ENCODE peak calls at places on chromosomes 6 and 20, in five cellular contexts. One of them, this sample, is unnamed. For H3K27me3, the result is how much of the 10 kb centered on the place peaks cover.

GRCh38 chr20:35298264-35298663 is 6.0 kb upstream of the FAM83C start:
- DNase-seq in uterus: no peak
- DNase-seq in AG04450: no peak
- DNase-seq in SJSA1: no peak
- DNase-seq in right lobe of liver: no peak
- DNase-seq in this sample: no peak

GRCh38 chr20:50709574-50709973 is 18.2 kb upstream of the RIPOR3 start:
- DNase-seq in uterus: no peak
- DNase-seq in AG04450: no peak
- DNase-seq in SJSA1: no peak
- DNase-seq in right lobe of liver: no peak
- DNase-seq in this sample: no peak

GRCh38 chr20:39632176-39632575 is 670.0 kb downstream of the DHX35 start:
- DNase-seq in uterus: no peak
- DNase-seq in AG04450: no peak
- DNase-seq in SJSA1: no peak
- DNase-seq in right lobe of liver: no peak
- DNase-seq in this sample: no peak

GRCh38 chr6:105981002-105981887 is 104.9 kb upstream of the PRDM1 start:
- DNase-seq in AG04450: no peak
- DNase-seq in uterus: no peak
- DNase-seq in right lobe of liver: no peak
- DNase-seq in SJSA1: no peak
- DNase-seq in this sample: no peak

GRCh38 chr6:125821825-125822281 is 31.1 kb downstream of the NCOA7 start:
- DNase-seq in SJSA1: no peak
- DNase-seq in uterus: peak
- DNase-seq in AG04450: no peak
- DNase-seq in right lobe of liver: peak
- DNase-seq in this sample: no peak

GRCh38 chr6:133964052-133964451 is 11.0 kb downstream of the TBPL1 start:
- DNase-seq in SJSA1: no peak
- DNase-seq in AG04450: peak
- DNase-seq in uterus: no peak
- DNase-seq in right lobe of liver: no peak
- DNase-seq in this sample: no peak

GRCh38 chr6:112321882-112322508 is 25.1 kb upstream of the RFPL4B start:
- DNase-seq in uterus: no peak
- DNase-seq in right lobe of liver: no peak
- DNase-seq in AG04450: no peak
- DNase-seq in SJSA1: no peak
- DNase-seq in this sample: no peak

GRCh38 chr20:4006640-4007039 is 8.7 kb downstream of the RNF24 start:
- DNase-seq in uterus: no peak
- DNase-seq in right lobe of liver: peak
- DNase-seq in AG04450: no peak
- DNase-seq in SJSA1: no peak
- DNase-seq in this sample: peak

GRCh38 chr20:17809714-17810631 is 110.2 kb downstream of the BANF2 start:
- DNase-seq in right lobe of liver: peak
- DNase-seq in SJSA1: no peak
- DNase-seq in AG04450: peak
- DNase-seq in uterus: no peak
- DNase-seq in this sample: no peak

GRCh38 chr6:164098857-164099534 is 684.5 kb downstream of the QKI start:
- DNase-seq in right lobe of liver: no peak
- DNase-seq in uterus: no peak
- DNase-seq in SJSA1: no peak
- DNase-seq in AG04450: no peak
- DNase-seq in this sample: no peak

GRCh38 chr6:69705954-69706353 is 90.9 kb downstream of the LMBRD1 start:
- DNase-seq in right lobe of liver: no peak
- DNase-seq in uterus: no peak
- DNase-seq in SJSA1: no peak
- DNase-seq in AG04450: no peak
- DNase-seq in this sample: no peak

GRCh38 chr6:112899541-112899940 is 552.4 kb downstream of the RFPL4B start:
- DNase-seq in uterus: no peak
- DNase-seq in AG04450: no peak
- DNase-seq in SJSA1: no peak
- DNase-seq in right lobe of liver: no peak
- DNase-seq in this sample: no peak

GRCh38 chr20:14495066-14495465 is 157.7 kb upstream of the FLRT3 start:
- DNase-seq in right lobe of liver: no peak
- DNase-seq in AG04450: no peak
- DNase-seq in uterus: no peak
- DNase-seq in SJSA1: no peak
- DNase-seq in this sample: no peak

GRCh38 chr6:111846511-111847409 is 26.5 kb downstream of the FYN start:
- DNase-seq in SJSA1: no peak
- DNase-seq in AG04450: no peak
- DNase-seq in right lobe of liver: no peak
- DNase-seq in uterus: no peak
- DNase-seq in this sample: no peak

GRCh38 chr6:121236984-121237383 is 97.3 kb downstream of the TBC1D32 start:
- DNase-seq in AG04450: no peak
- DNase-seq in uterus: no peak
- DNase-seq in SJSA1: no peak
- DNase-seq in right lobe of liver: no peak
- DNase-seq in this sample: no peak

GRCh38 chr6:38974389-38975133 is 74.0 kb upstream of the GLP1R start:
- DNase-seq in AG04450: no peak
- DNase-seq in right lobe of liver: no peak
- DNase-seq in uterus: no peak
- DNase-seq in SJSA1: no peak
- DNase-seq in this sample: no peak
- H3K27me3 ChIP-seq in AG04450: under half
- H3K27me3 ChIP-seq in right lobe of liver: under half
- H3K27me3 ChIP-seq in uterus: under half
- H3K27me3 ChIP-seq in SJSA1: under half
- H3K27me3 ChIP-seq in this sample: under half

GRCh38 chr20:36865076-36865860 is 10.7 kb upstream of the TLDC2 start:
- DNase-seq in uterus: no peak
- DNase-seq in right lobe of liver: no peak
- DNase-seq in AG04450: no peak
- DNase-seq in SJSA1: no peak
- DNase-seq in this sample: no peak
- H3K27me3 ChIP-seq in uterus: under half
- H3K27me3 ChIP-seq in right lobe of liver: under half
- H3K27me3 ChIP-seq in AG04450: under half
- H3K27me3 ChIP-seq in SJSA1: under half
- H3K27me3 ChIP-seq in this sample: under half

GRCh38 chr6:27668442-27669275 is 195.8 kb upstream of the ZNF184 start:
- DNase-seq in AG04450: no peak
- DNase-seq in uterus: peak
- DNase-seq in SJSA1: no peak
- DNase-seq in right lobe of liver: no peak
- DNase-seq in this sample: no peak

GRCh38 chr6:27669278-27669797 is 196.4 kb upstream of the ZNF184 start:
- DNase-seq in SJSA1: no peak
- DNase-seq in right lobe of liver: no peak
- DNase-seq in AG04450: no peak
- DNase-seq in uterus: no peak
- DNase-seq in this sample: no peak

GRCh38 chr6:27669798-27670301 is 196.9 kb upstream of the ZNF184 start:
- DNase-seq in uterus: no peak
- DNase-seq in AG04450: no peak
- DNase-seq in SJSA1: no peak
- DNase-seq in right lobe of liver: no peak
- DNase-seq in this sample: no peak

GRCh38 chr6:27667016-27667415 is 194.1 kb upstream of the ZNF184 start:
- DNase-seq in AG04450: no peak
- DNase-seq in SJSA1: no peak
- DNase-seq in uterus: no peak
- DNase-seq in right lobe of liver: no peak
- DNase-seq in this sample: no peak

GRCh38 chr6:27667651-27668441 is 194.9 kb upstream of the ZNF184 start:
- DNase-seq in right lobe of liver: no peak
- DNase-seq in uterus: no peak
- DNase-seq in SJSA1: no peak
- DNase-seq in AG04450: no peak
- DNase-seq in this sample: no peak
- H3K27me3 ChIP-seq in right lobe of liver: under half
- H3K27me3 ChIP-seq in uterus: half or more
- H3K27me3 ChIP-seq in SJSA1: under half
- H3K27me3 ChIP-seq in AG04450: under half
- H3K27me3 ChIP-seq in this sample: under half

DNA sequence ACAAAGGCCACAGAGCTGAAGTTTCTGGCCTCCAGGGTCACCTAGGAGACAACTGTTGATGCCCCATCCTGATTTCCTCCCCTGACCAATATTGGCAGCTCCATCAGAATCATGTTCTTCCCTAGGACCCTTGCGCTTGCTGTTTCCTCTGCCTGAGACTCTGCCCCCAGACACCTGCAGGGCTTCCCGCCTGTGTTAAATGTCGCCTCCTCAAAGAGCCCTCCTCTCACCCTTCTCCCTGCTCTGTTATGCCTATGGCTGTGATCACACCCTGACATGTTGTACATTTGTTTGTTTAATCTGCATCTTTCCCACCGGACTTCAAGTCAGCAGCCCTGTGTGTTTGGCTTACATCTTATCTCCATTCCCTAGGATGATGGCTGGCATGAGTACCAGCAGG is 30.1 kb downstream of the DLGAP4 start:
- DNase-seq in uterus: no peak
- DNase-seq in SJSA1: no peak
- DNase-seq in right lobe of liver: no peak
- DNase-seq in AG04450: no peak
- DNase-seq in this sample: no peak
- H3K27me3 ChIP-seq in uterus: under half
- H3K27me3 ChIP-seq in SJSA1: half or more
- H3K27me3 ChIP-seq in right lobe of liver: under half
- H3K27me3 ChIP-seq in AG04450: under half
- H3K27me3 ChIP-seq in this sample: under half

DNA sequence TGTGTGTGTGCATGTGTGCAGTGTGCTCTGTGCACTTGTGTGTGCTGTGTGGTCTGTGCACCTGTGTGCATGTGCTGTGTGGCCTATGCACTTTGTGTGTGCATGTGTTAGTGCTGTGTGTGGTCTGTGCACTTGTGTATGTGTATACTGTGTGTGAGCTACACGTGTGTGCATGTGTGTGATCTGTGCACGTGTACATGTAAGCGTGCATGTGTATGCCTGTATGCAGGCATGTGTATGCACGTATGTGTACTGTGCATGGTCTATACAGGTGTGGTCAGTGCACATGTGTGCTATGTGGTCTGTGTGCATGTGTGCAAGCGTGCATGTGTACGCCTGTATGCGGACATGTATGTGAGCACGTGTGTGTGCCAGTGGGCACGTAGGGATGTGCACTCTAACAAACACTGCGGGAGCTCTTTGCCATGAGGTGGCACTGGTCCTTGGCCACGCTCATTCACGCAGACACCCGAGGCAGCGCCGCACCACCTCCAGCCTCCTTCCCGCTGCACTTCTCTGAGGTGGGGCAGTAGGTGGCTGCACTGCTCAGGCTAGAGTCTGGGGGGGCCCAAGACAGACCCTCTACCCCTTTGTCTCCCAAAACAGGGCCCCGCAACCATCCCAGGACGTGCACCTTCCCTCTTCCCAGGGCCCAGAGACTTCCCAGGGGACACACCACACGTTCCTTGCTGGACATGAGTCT is 42.4 kb upstream of the CHRNA4 start:
- DNase-seq in uterus: no peak
- DNase-seq in right lobe of liver: no peak
- DNase-seq in SJSA1: no peak
- DNase-seq in AG04450: no peak
- DNase-seq in this sample: no peak
- H3K27me3 ChIP-seq in uterus: under half
- H3K27me3 ChIP-seq in right lobe of liver: under half
- H3K27me3 ChIP-seq in SJSA1: half or more
- H3K27me3 ChIP-seq in AG04450: under half
- H3K27me3 ChIP-seq in this sample: half or more

DNA sequence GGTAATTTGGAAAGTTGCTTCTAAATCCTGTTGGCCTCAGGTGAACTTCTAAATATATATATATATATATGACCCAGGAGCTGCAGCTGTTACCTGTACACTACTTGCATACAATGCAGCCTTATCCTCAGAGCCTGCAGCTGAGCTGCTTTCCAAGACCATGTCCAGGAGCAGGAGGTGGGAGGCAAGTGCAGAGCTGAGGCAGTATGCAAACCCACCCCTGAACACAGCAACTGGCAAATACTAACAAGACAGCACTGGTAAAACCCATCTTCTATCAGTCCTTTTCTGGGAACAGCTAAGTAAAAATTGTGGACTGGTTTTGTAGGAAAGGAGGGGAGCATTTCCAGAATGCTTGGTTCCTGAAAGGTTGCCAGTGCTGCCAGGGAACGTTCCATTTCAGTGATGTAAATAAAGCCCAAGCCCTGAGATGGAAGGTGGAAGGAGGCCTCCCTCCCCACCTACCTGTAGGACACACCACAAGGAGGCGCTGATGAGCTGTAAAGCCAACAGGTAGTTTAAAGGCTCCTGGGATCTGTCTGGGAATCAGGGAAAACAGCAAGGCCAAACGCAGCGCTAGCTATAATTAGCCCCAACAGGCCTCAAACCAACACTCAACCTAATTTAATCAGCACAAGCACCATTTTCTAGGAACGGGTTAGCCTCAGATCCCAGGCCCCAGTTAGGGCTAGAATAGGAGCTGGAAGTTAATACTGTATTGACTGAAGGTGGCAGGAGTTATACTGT is 93.8 kb upstream of the MAP7 start:
- DNase-seq in SJSA1: peak
- DNase-seq in AG04450: peak
- DNase-seq in uterus: peak
- DNase-seq in right lobe of liver: peak
- DNase-seq in this sample: peak
- H3K27me3 ChIP-seq in SJSA1: under half
- H3K27me3 ChIP-seq in AG04450: under half
- H3K27me3 ChIP-seq in uterus: under half
- H3K27me3 ChIP-seq in right lobe of liver: under half
- H3K27me3 ChIP-seq in this sample: under half

GRCh38 chr20:58774214-58774613 is 76.5 kb downstream of the GNAS-AS1 start:
- DNase-seq in AG04450: no peak
- DNase-seq in uterus: no peak
- DNase-seq in right lobe of liver: no peak
- DNase-seq in SJSA1: no peak
- DNase-seq in this sample: no peak

GRCh38 chr20:58777657-58778056 is 73.0 kb downstream of the GNAS-AS1 start:
- DNase-seq in right lobe of liver: no peak
- DNase-seq in uterus: no peak
- DNase-seq in SJSA1: no peak
- DNase-seq in AG04450: no peak
- DNase-seq in this sample: no peak

GRCh38 chr20:58776109-58776508 is 74.6 kb downstream of the GNAS-AS1 start:
- DNase-seq in AG04450: no peak
- DNase-seq in uterus: no peak
- DNase-seq in SJSA1: no peak
- DNase-seq in right lobe of liver: no peak
- DNase-seq in this sample: no peak

GRCh38 chr20:58775371-58775770 is 75.3 kb downstream of the GNAS-AS1 start:
- DNase-seq in uterus: no peak
- DNase-seq in SJSA1: no peak
- DNase-seq in AG04450: no peak
- DNase-seq in right lobe of liver: no peak
- DNase-seq in this sample: no peak

GRCh38 chr20:58772786-58773185 is 77.9 kb downstream of the GNAS-AS1 start:
- DNase-seq in SJSA1: no peak
- DNase-seq in uterus: no peak
- DNase-seq in right lobe of liver: no peak
- DNase-seq in AG04450: no peak
- DNase-seq in this sample: no peak
- H3K27me3 ChIP-seq in SJSA1: under half
- H3K27me3 ChIP-seq in uterus: under half
- H3K27me3 ChIP-seq in right lobe of liver: under half
- H3K27me3 ChIP-seq in AG04450: under half
- H3K27me3 ChIP-seq in this sample: under half

GRCh38 chr6:43782764-43783513 is 12.9 kb downstream of the VEGFA start:
- DNase-seq in AG04450: no peak
- DNase-seq in right lobe of liver: no peak
- DNase-seq in SJSA1: no peak
- DNase-seq in uterus: no peak
- DNase-seq in this sample: no peak
- H3K27me3 ChIP-seq in AG04450: under half
- H3K27me3 ChIP-seq in right lobe of liver: under half
- H3K27me3 ChIP-seq in SJSA1: under half
- H3K27me3 ChIP-seq in uterus: under half
- H3K27me3 ChIP-seq in this sample: under half

This sample was measured in tibial artery.